ENCODE peak calls at places on chromosomes 2 and 18, in six cellular contexts. L is GM12891, J is H1, M is HepG2, G is GM12878, Z is K562. U is an unnamed sample.

GRCh38 chr2:44237221-44237620 is 38.1 kb upstream of the SLC3A1 start:
- DNase-seq in Z (no peak), G (peak; percentile 26), L (peak; percentile 18), J (no peak), M (no peak), U (peak; percentile 8)

GRCh38 chr2:156445311-156446218 is 9.4 kb downstream of the GPD2 start:
- DNase-seq in M (no peak), L (no peak), J (no peak), G (no peak), Z (peak; percentile 45), U (no peak)

GRCh38 chr2:200408428-200409311 is 101.2 kb downstream of the KCTD18 start:
- DNase-seq in G (no peak), L (no peak), J (no peak), Z (peak; percentile 48), M (peak; percentile 52), U (no peak)

GRCh38 chr2:95329891-95330822 is 33.0 kb downstream of the KCNIP3 start:
- DNase-seq in G (no peak), M (no peak), J (no peak), Z (no peak), L (no peak), U (no peak)

GRCh38 chr2:137173514-137173913 is 408.2 kb downstream of the THSD7B start:
- DNase-seq in M (peak; percentile 14), L (no peak), J (no peak), Z (no peak), G (peak; percentile 58), U (no peak)

GRCh38 chr2:52536929-52537460 is 1230.6 kb upstream of the CHAC2 start:
- DNase-seq in J (no peak), Z (no peak), G (no peak), M (no peak), L (no peak), U (no peak)

GRCh38 chr2:240440251-240440650 is 4.8 kb downstream of the GPC1 start:
- DNase-seq in L (no peak), Z (no peak), J (no peak), G (no peak), M (no peak), U (no peak)

GRCh38 chr18:8756571-8756970 is 51.2 kb downstream of the MTCL1 start:
- DNase-seq in Z (no peak), G (no peak), M (no peak), J (no peak), L (no peak), U (no peak)

GRCh38 chr2:9813312-9814128 is 29.8 kb upstream of the TAF1B start:
- DNase-seq in J (peak; percentile 66), Z (peak; percentile 82), M (peak; percentile 56), L (peak; percentile 80), G (no peak), U (peak; percentile 77)

GRCh38 chr2:36411962-36412444 is 56.4 kb downstream of the CRIM1 start:
- DNase-seq in G (no peak), J (peak; percentile 19), M (no peak), L (no peak), Z (peak; percentile 4), U (no peak)

GRCh38 chr2:135304694-135305093 is 226.3 kb downstream of the ZRANB3 start:
- DNase-seq in G (no peak), Z (no peak), M (no peak), L (no peak), J (no peak), U (no peak)

GRCh38 chr2:121247534-121247933 is 37.5 kb downstream of the TFCP2L1 start:
- DNase-seq in L (no peak), J (no peak), G (no peak), M (no peak), Z (no peak), U (no peak)

GRCh38 chr2:151946856-151947523 is 118.8 kb upstream of the ARL5A start:
- DNase-seq in L (peak; percentile 8), Z (peak; percentile 66), M (peak; percentile 45), G (no peak), J (no peak), U (peak; percentile 8)
- TF ChIP-seq TAF1 in L (no peak), Z (no peak), M (no peak), G (no peak), J (no peak), U (no peak)

GRCh38 chr2:217971166-217971565 is 31.6 kb downstream of the TNS1 start:
- DNase-seq in J (no peak), G (no peak), Z (no peak), M (no peak), L (no peak), U (no peak)
- TF ChIP-seq POLR2AphosphoS5 in J (no peak), G (no peak), Z (no peak), M (no peak), L (no peak), U (no peak)

DNA sequence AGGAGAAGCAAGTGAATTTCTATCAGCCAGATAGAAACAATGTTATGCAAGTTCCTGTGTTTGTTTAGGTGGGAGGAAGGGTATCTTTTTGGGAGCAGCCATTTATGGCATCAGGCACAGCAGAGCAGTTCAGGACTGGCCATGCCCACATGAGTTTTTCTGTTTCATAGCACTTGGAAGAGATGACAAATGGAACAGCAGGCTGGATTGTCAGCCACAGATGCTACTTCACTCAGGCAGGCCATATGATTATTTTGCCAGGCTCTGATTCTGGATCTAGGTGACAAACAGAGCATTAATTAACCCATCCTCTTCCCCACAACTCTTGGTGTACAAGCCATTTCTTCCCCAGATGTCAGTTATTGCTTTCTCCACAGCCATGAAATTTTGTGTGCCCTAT is 63.8 kb downstream of the GALNT13 start:
- DNase-seq in Z (no peak), J (no peak), M (no peak), L (no peak), G (no peak), U (no peak)
- TF ChIP-seq POLR2A in Z (no peak), J (no peak), M (no peak), L (no peak), G (no peak), U (no peak)

DNA sequence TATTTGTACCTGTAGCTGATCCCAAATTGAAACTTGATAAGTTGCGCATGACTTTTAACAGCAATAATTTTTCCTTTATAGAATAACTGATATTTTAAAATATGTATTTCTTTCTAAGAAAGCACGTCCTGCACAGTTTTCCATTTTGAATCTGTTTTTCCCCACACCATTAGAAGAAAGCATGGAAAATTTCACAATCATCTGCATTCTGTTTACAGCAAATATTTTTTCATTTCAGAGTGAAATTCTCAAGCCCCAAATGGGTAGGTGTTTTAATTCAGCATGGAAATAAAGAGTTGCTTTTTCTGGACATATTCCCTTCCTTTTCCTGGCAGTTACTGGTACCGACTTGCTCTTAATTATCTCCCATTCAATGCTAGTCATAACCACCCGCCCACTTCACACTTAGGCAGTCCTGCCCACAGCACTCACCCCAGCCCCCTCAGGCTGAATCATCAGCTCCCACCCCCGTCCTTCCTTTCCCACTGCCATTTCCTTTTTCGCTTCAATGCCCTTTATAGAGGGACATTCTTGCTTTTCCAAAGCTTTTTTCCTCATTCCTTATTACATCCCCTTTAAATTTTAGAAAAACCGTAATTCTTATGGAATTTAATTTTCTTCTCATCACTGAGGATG is 89.2 kb upstream of the GLS start:
- DNase-seq in L (no peak), M (no peak), G (no peak), J (no peak), Z (peak; percentile 52), U (no peak)
- TF ChIP-seq TAF1 in L (no peak), M (no peak), G (no peak), J (no peak), Z (no peak), U (no peak)

DNA sequence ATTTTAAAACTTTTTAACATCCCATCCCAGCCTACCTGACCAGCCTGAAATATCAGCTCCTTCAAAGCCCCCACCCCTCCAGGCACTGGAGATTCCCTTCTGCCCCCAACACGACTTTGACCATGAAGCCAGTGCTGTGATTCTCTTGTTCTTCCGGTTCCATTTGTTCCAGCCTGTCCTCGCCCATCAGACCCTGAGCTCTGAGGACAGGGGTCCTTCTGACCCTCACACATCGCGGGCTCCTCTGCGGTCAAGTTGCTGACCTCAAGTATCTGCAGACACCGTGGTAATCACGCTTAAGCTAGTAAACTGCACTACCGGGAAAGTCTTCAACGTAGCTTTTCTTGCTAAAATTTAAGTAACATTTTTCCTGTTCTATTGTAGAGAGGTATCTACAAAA is 282.2 kb upstream of the SALL3 start:
- DNase-seq in M (no peak), Z (no peak), G (no peak), J (no peak), L (no peak), U (no peak)
- TF ChIP-seq POLR2AphosphoS5 in M (no peak), Z (no peak), G (no peak), J (no peak), L (no peak), U (no peak)

U was measured in GM12892.